ENCODE peak calls at places on chromosome 12, in eight cellular contexts. V is GM12865, T is AG10803, D is tibial nerve, A is progenitor cell of endocrine pancreas, O is cardiac muscle cell, L is GM12878, U is brain microvascular endothelial cell. M is an unnamed sample.

GRCh38 chr12:29350080-29350479 is 30.9 kb downstream of the ERGIC2 start:
- DNase-seq in L (no peak), V (no peak), T (peak), A (no peak), D (no peak), U (peak), O (peak), M (no peak)

GRCh38 chr12:108634225-108634795 is 616 bp upstream of the SELPLG start:
- DNase-seq in V (peak), D (no peak), L (no peak), T (no peak), A (no peak), O (no peak), U (no peak), M (no peak)

GRCh38 chr12:1799068-1799881 is 21.1 kb upstream of the LRTM2 start:
- DNase-seq in V (no peak), D (peak), A (no peak), O (no peak), U (no peak), L (no peak), T (no peak), M (no peak)

GRCh38 chr12:132398386-132398991 is 69.1 kb upstream of the GALNT9 start:
- DNase-seq in O (no peak), V (no peak), L (no peak), U (no peak), T (no peak), D (no peak), A (no peak), M (no peak)

GRCh38 chr12:64574837-64575236 is 35.5 kb upstream of the RASSF3 start:
- DNase-seq in T (no peak), D (no peak), O (no peak), V (no peak), L (no peak), A (no peak), U (no peak), M (no peak)

GRCh38 chr12:106774808-106775524 is 484 bp downstream of the RIC8B start:
- DNase-seq in L (no peak), O (no peak), U (no peak), A (no peak), V (peak), T (no peak), D (no peak), M (no peak)

GRCh38 chr12:24444634-24445033 is 495.2 kb upstream of the SOX5 start:
- DNase-seq in A (no peak), T (no peak), U (no peak), V (no peak), D (no peak), O (no peak), L (no peak), M (no peak)

GRCh38 chr12:65934480-65935115 is 110.3 kb downstream of the HMGA2 start:
- DNase-seq in V (no peak), A (no peak), U (no peak), T (no peak), L (no peak), D (no peak), O (no peak), M (no peak)

GRCh38 chr12:32457251-32458025 is 58.1 kb downstream of the FGD4 start:
- DNase-seq in V (no peak), U (no peak), D (no peak), T (no peak), A (no peak), O (peak), L (no peak), M (no peak)

GRCh38 chr12:54251667-54252284 is 28.1 kb downstream of the CBX5 start:
- DNase-seq in T (peak), O (peak), D (no peak), L (no peak), V (peak), U (peak), A (no peak), M (no peak)

GRCh38 chr12:53775478-53776145 is 23.8 kb upstream of the CISTR start:
- DNase-seq in A (no peak), O (no peak), U (no peak), V (no peak), T (no peak), D (no peak), L (no peak), M (no peak)

GRCh38 chr12:108622425-108622824 is 11.3 kb downstream of the SELPLG start:
- DNase-seq in L (no peak), U (peak), O (peak), V (peak), T (peak), A (no peak), D (no peak), M (no peak)

GRCh38 chr12:13208533-13209278 is 12.2 kb downstream of the EMP1 start:
- DNase-seq in T (no peak), O (peak), U (no peak), D (no peak), L (no peak), A (no peak), V (peak), M (no peak)
- TF ChIP-seq CTCF in T (peak), O (peak), U (peak), D (peak), L (peak), A (peak), V (peak), M (peak)

GRCh38 chr12:124992874-124993567 is 424 bp upstream of the BRI3BP start:
- DNase-seq in O (peak), D (no peak), T (no peak), U (peak), A (peak), L (peak), V (peak), M (peak)
- TF ChIP-seq CTCF in O (peak), D (no peak), T (no peak), U (peak), A (peak), L (peak), V (peak), M (peak)

GRCh38 chr12:47999816-48000215 is 4.5 kb downstream of the COL2A1 start:
- DNase-seq in O (no peak), D (no peak), V (no peak), U (no peak), L (no peak), A (no peak), T (no peak), M (no peak)

GRCh38 chr12:48002179-48002601 is 2.1 kb downstream of the COL2A1 start:
- DNase-seq in L (no peak), O (no peak), T (no peak), D (no peak), U (no peak), V (no peak), A (no peak), M (peak)

GRCh38 chr12:48002773-48003218 is 1.5 kb downstream of the COL2A1 start:
- DNase-seq in O (peak), A (no peak), U (no peak), D (no peak), V (no peak), L (no peak), T (peak), M (peak)

GRCh38 chr12:48001426-48002178 is 2.7 kb downstream of the COL2A1 start:
- DNase-seq in U (peak), L (no peak), T (peak), A (no peak), V (no peak), D (no peak), O (peak), M (peak)

GRCh38 chr12:48000878-48001321 is 3.4 kb downstream of the COL2A1 start:
- DNase-seq in V (no peak), U (peak), T (peak), O (peak), L (no peak), A (no peak), D (no peak), M (peak)
- TF ChIP-seq CTCF in V (no peak), U (peak), T (no peak), O (peak), L (no peak), A (peak), D (no peak), M (no peak)

GRCh38 chr12:9134981-9135628 is 19.4 kb upstream of the A2M start:
- DNase-seq in T (no peak), A (no peak), L (no peak), V (peak), O (no peak), U (no peak), D (no peak), M (no peak)
- TF ChIP-seq CTCF in T (no peak), A (peak), L (peak), V (peak), O (no peak), U (no peak), D (no peak), M (no peak)

DNA sequence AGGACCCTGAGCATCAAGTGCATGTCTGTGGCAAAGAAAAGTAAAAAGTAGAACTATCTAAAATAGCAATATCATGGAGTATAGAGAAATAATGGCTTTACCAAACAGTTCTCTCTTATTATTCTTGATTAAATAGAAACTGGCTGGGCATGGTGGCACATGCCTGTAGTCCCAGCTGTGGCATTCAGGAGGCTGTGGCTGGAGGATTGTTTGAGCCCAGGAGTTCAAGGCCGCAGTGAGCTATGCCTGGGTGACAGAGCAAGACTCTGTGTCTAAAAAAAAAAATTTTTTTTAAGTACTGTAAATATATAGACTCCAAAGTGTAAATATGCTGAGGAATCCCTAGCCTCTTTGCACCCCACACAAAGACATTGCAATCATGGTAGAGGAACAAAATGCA is 121.9 kb downstream of the KITLG start:
- DNase-seq in T (no peak), O (no peak), U (no peak), D (no peak), A (no peak), V (no peak), L (no peak), M (no peak)
- TF ChIP-seq CTCF in T (no peak), O (no peak), U (no peak), D (no peak), A (no peak), V (no peak), L (no peak), M (no peak)

GRCh38 chr12:124939428-124940142 is 25.1 kb upstream of the UBC start:
- DNase-seq in O (peak), L (peak), U (peak), A (peak), T (peak), V (peak), D (peak), M (peak)

GRCh38 chr12:124940393-124941169 is 26.1 kb upstream of the UBC start:
- DNase-seq in L (peak), V (peak), T (peak), O (peak), U (peak), D (peak), A (peak), M (peak)

GRCh38 chr12:124940143-124940392 is 25.6 kb upstream of the UBC start:
- DNase-seq in O (no peak), T (no peak), L (no peak), D (no peak), V (no peak), A (no peak), U (no peak), M (no peak)

GRCh38 chr12:124938066-124938465 is 23.6 kb upstream of the UBC start:
- DNase-seq in L (peak), D (no peak), O (no peak), U (no peak), A (no peak), V (peak), T (no peak), M (no peak)

DNA sequence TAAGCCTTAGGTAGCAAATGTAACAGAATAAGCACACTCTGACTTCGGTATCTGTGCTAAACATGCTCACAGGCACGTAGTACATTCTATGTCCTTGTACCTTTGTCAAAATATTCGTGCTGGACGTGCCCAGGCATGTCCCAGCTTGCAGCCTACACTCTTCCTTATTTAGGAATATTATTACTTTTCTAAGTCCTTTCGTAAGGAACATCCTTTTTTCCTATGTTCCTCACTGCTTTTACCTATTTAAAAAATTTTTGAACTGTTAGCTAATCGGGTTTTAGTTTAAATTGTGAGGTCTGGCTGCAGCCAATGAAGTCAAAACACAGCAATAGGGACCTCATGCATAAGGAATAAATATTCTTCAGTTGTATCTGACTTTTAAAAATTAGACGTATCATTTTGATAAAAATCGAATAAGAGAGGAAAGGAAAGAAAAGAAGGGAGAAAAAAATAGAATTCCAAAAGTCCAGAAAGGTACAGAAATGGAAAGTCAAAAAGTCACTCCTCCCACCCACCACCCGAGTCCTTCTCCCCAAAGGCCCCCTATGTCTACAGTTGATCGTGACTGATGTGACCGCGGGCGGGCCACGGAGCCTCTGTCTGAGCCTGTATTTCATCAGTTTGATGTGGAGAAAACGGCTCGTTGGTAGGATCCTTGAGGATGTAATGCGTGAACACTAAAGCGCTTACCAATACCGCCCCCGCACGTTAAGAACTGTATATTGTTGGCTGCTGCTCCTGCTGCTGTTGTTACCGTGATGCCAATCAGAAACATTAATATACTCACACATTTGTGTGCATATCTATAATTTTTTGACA is 24.4 kb upstream of the UBC start:
- DNase-seq in V (peak), T (peak), D (peak), A (no peak), O (peak), L (peak), U (peak), M (peak)
- TF ChIP-seq CTCF in V (peak), T (peak), D (peak), A (peak), O (peak), L (peak), U (peak), M (no peak)

GRCh38 chr12:74412607-74413230 is 124.9 kb upstream of the ATXN7L3B start:
- DNase-seq in A (no peak), V (peak), O (peak), L (no peak), U (no peak), D (no peak), T (peak), M (no peak)

GRCh38 chr12:74418573-74418972 is 119.1 kb upstream of the ATXN7L3B start:
- DNase-seq in U (no peak), T (no peak), A (no peak), O (no peak), D (no peak), L (no peak), V (no peak), M (no peak)

GRCh38 chr12:74415633-74416032 is 122.0 kb upstream of the ATXN7L3B start:
- DNase-seq in O (peak), V (peak), D (no peak), A (no peak), L (no peak), T (peak), U (peak), M (peak)
- TF ChIP-seq CTCF in O (peak), V (peak), D (no peak), A (peak), L (peak), T (peak), U (peak), M (peak)

GRCh38 chr12:103768467-103769123 is 72.4 kb downstream of the NT5DC3 start:
- DNase-seq in A (no peak), U (no peak), O (no peak), L (no peak), D (no peak), V (no peak), T (no peak), M (no peak)
- TF ChIP-seq CTCF in A (no peak), U (peak), O (no peak), L (no peak), D (no peak), V (no peak), T (no peak), M (no peak)

GRCh38 chr12:98291828-98292227 is 223.6 kb upstream of the TMPO start:
- DNase-seq in V (no peak), L (no peak), O (no peak), T (no peak), U (no peak), D (no peak), A (no peak), M (no peak)

GRCh38 chr12:98296462-98297079 is 218.8 kb upstream of the TMPO start:
- DNase-seq in T (no peak), D (no peak), L (no peak), U (no peak), A (peak), V (no peak), O (no peak), M (peak)

GRCh38 chr12:98295681-98296080 is 219.7 kb upstream of the TMPO start:
- DNase-seq in L (no peak), A (no peak), D (no peak), T (peak), O (no peak), V (no peak), U (no peak), M (no peak)

GRCh38 chr12:98294426-98294825 is 221.0 kb upstream of the TMPO start:
- DNase-seq in T (peak), U (no peak), V (no peak), D (no peak), A (no peak), O (no peak), L (no peak), M (no peak)

DNA sequence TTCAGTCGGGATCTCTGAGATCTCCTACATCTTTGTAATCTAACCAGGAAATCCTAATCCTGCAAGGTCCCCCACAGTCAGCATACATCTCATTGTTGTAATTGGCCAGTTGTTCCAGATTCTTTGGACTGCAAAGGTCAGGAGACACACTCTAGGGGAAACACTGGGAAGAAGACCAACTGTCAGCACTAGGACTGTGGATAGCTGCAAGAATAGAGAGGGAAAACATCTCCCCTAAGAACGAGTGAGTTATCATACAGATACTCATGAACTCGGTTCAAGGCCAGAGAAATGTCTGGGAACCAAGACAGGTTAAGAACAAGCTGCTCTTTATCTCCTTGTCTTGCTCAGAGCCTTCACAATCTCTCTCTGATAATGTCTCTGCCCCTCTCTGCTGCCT is 217.8 kb upstream of the TMPO start:
- DNase-seq in L (no peak), V (no peak), T (no peak), D (no peak), A (no peak), U (no peak), O (no peak), M (no peak)
- TF ChIP-seq CTCF in L (no peak), V (no peak), T (no peak), D (no peak), A (no peak), U (no peak), O (no peak), M (no peak)

M was measured in nephron progenitor cell.